ENCODE peak calls at places on chromosomes 2 and 18, in ten cellular contexts. M is WTC11; R is M059J; K is naive B cell; U is activated CD4-positive, alpha-beta T cell treated with anti-CD3 and anti-CD28 coated beads for 36 hours; Z is DMS153; V is NCI-H1694; L is right cardiac atrium; J is EL; X is GM20000. B is an unnamed sample.

GRCh38 chr2:164389411-164389810 is 231.9 kb downstream of the GRB14 start:
- DNase-seq in L (no peak), X (no peak), Z (no peak), K (no peak), M (no peak), R (no peak), U (no peak), V (no peak), J (no peak), B (no peak)

GRCh38 chr2:214069254-214069653 is 341.6 kb upstream of the VWC2L start:
- DNase-seq in X (no peak), U (peak), L (no peak), V (no peak), Z (peak), M (no peak), R (peak), J (peak), K (no peak), B (no peak)

GRCh38 chr2:219886615-219887014 is 259.2 kb downstream of the SLC4A3 start:
- DNase-seq in K (no peak), L (no peak), J (peak), Z (no peak), U (no peak), M (no peak), X (no peak), V (no peak), R (peak), B (no peak)

GRCh38 chr18:58615150-58616132 is 13.4 kb downstream of the ALPK2 start:
- DNase-seq in M (no peak), X (peak), J (no peak), U (peak), V (no peak), Z (no peak), K (no peak), L (no peak), R (peak), B (peak)

GRCh38 chr2:133177196-133177595 is 391.1 kb downstream of the NCKAP5 start:
- DNase-seq in Z (no peak), L (no peak), R (no peak), J (no peak), K (no peak), X (no peak), U (no peak), V (no peak), M (no peak), B (no peak)

GRCh38 chr2:109466674-109467575 is 146.8 kb downstream of the SEPTIN10 start:
- DNase-seq in Z (no peak), K (no peak), L (no peak), V (peak), X (no peak), R (peak), U (no peak), J (peak), M (no peak), B (no peak)

GRCh38 chr18:2304378-2305175 is 266.7 kb downstream of the METTL4 start:
- DNase-seq in X (no peak), M (no peak), V (no peak), U (no peak), R (peak), L (no peak), K (no peak), J (peak), Z (no peak), B (no peak)

GRCh38 chr2:170088776-170089175 is 89.2 kb upstream of the MYO3B start:
- DNase-seq in L (peak), V (no peak), M (no peak), J (no peak), U (no peak), K (no peak), R (no peak), Z (no peak), X (no peak), B (no peak)

GRCh38 chr2:120396519-120397361 is 50.8 kb downstream of the INHBB start:
- DNase-seq in L (no peak), X (no peak), M (no peak), U (peak), Z (no peak), R (no peak), K (no peak), V (no peak), J (no peak), B (no peak)

GRCh38 chr2:85774126-85774978 is 20.6 kb downstream of the ATOH8 start:
- DNase-seq in R (no peak), M (no peak), K (no peak), V (no peak), J (no peak), X (no peak), L (peak), U (no peak), Z (no peak), B (no peak)

GRCh38 chr2:29920631-29921559 is 491 bp downstream of the ALK start:
- DNase-seq in M (peak), V (peak), Z (no peak), R (peak), J (peak), K (no peak), X (peak), L (peak), U (peak), B (no peak)

GRCh38 chr18:75500510-75500909 is 73.0 kb upstream of the SMIM21 start:
- DNase-seq in X (no peak), J (no peak), L (no peak), Z (no peak), U (no peak), R (no peak), K (no peak), M (no peak), V (no peak), B (no peak)

GRCh38 chr2:4420032-4420431 is 716.7 kb downstream of the DCDC2C start:
- DNase-seq in U (no peak), L (no peak), R (no peak), K (no peak), X (no peak), V (no peak), M (no peak), Z (no peak), J (no peak), B (no peak)